ENCODE peak calls at places on chromosomes 5 and 9, in four cellular contexts. One of them, this sample, is unnamed.

GRCh38 chr5:127858116-127858784 is 155.1 kb downstream of the CCDC192 start:
- DNase-seq in CD8-positive, alpha-beta memory T cell: no peak
- DNase-seq in SJCRH30: no peak
- DNase-seq in astrocyte of the cerebellum: no peak
- DNase-seq in this sample: no peak

GRCh38 chr9:137487454-137488329 is 28.6 kb upstream of the NSMF start:
- DNase-seq in CD8-positive, alpha-beta memory T cell: no peak
- DNase-seq in SJCRH30: no peak
- DNase-seq in astrocyte of the cerebellum: no peak
- DNase-seq in this sample: no peak

GRCh38 chr5:171710451-171711024 is 75.1 kb upstream of the SMIM23 start:
- DNase-seq in CD8-positive, alpha-beta memory T cell: no peak
- DNase-seq in SJCRH30: no peak
- DNase-seq in astrocyte of the cerebellum: no peak
- DNase-seq in this sample: no peak

GRCh38 chr9:5263568-5264218 is 32.5 kb downstream of the INSL4 start:
- DNase-seq in CD8-positive, alpha-beta memory T cell: no peak
- DNase-seq in SJCRH30: no peak
- DNase-seq in astrocyte of the cerebellum: peak
- DNase-seq in this sample: no peak

GRCh38 chr9:72979405-72980100 is 26.7 kb upstream of the ALDH1A1 start:
- DNase-seq in CD8-positive, alpha-beta memory T cell: no peak
- DNase-seq in SJCRH30: no peak
- DNase-seq in astrocyte of the cerebellum: no peak
- DNase-seq in this sample: no peak

GRCh38 chr5:178078197-178078995 is 34.9 kb upstream of the N4BP3 start:
- DNase-seq in CD8-positive, alpha-beta memory T cell: no peak
- DNase-seq in SJCRH30: peak
- DNase-seq in astrocyte of the cerebellum: no peak
- DNase-seq in this sample: no peak

GRCh38 chr9:115378246-115378645 is 260.3 kb upstream of the TNC start:
- DNase-seq in CD8-positive, alpha-beta memory T cell: no peak
- DNase-seq in SJCRH30: no peak
- DNase-seq in astrocyte of the cerebellum: no peak
- DNase-seq in this sample: no peak

GRCh38 chr5:41542183-41542582 is 31.8 kb upstream of the PLCXD3 start:
- DNase-seq in CD8-positive, alpha-beta memory T cell: no peak
- DNase-seq in SJCRH30: no peak
- DNase-seq in astrocyte of the cerebellum: no peak
- DNase-seq in this sample: no peak

GRCh38 chr9:112037281-112038016 is 137.6 kb downstream of the SUSD1 start:
- DNase-seq in CD8-positive, alpha-beta memory T cell: peak
- DNase-seq in SJCRH30: peak
- DNase-seq in astrocyte of the cerebellum: no peak
- DNase-seq in this sample: peak

GRCh38 chr9:128027166-128027539 is 40.0 kb downstream of the NAIF1 start:
- DNase-seq in CD8-positive, alpha-beta memory T cell: peak
- DNase-seq in SJCRH30: no peak
- DNase-seq in astrocyte of the cerebellum: no peak
- DNase-seq in this sample: no peak

GRCh38 chr9:137762414-137763061 is 115.0 kb upstream of the CACNA1B start:
- DNase-seq in CD8-positive, alpha-beta memory T cell: no peak
- DNase-seq in SJCRH30: no peak
- DNase-seq in astrocyte of the cerebellum: no peak
- DNase-seq in this sample: peak

GRCh38 chr9:128901379-128901778 is 19.4 kb upstream of the PHYHD1 start:
- DNase-seq in CD8-positive, alpha-beta memory T cell: no peak
- DNase-seq in SJCRH30: no peak
- DNase-seq in astrocyte of the cerebellum: no peak
- DNase-seq in this sample: no peak

GRCh38 chr5:54651482-54652076 is 134.0 kb downstream of the SNX18 start:
- DNase-seq in CD8-positive, alpha-beta memory T cell: no peak
- DNase-seq in SJCRH30: no peak
- DNase-seq in astrocyte of the cerebellum: no peak
- DNase-seq in this sample: no peak

GRCh38 chr5:32545102-32545847 is 40.1 kb upstream of the SUB1 start:
- DNase-seq in CD8-positive, alpha-beta memory T cell: no peak
- DNase-seq in SJCRH30: no peak
- DNase-seq in astrocyte of the cerebellum: no peak
- DNase-seq in this sample: no peak

GRCh38 chr9:69801994-69802393 is 18.6 kb upstream of the CFAP95 start:
- DNase-seq in CD8-positive, alpha-beta memory T cell: no peak
- DNase-seq in SJCRH30: peak
- DNase-seq in astrocyte of the cerebellum: no peak
- DNase-seq in this sample: no peak

GRCh38 chr5:143882520-143882919 is 70.6 kb downstream of the HMHB1 start:
- DNase-seq in CD8-positive, alpha-beta memory T cell: no peak
- DNase-seq in SJCRH30: no peak
- DNase-seq in astrocyte of the cerebellum: no peak
- DNase-seq in this sample: no peak

GRCh38 chr9:112218908-112219307 is 43.8 kb upstream of the SUSD1 start:
- DNase-seq in CD8-positive, alpha-beta memory T cell: no peak
- DNase-seq in SJCRH30: no peak
- DNase-seq in astrocyte of the cerebellum: no peak
- DNase-seq in this sample: no peak

GRCh38 chr9:3189113-3189861 is 336.5 kb downstream of the RFX3 start:
- DNase-seq in CD8-positive, alpha-beta memory T cell: no peak
- DNase-seq in SJCRH30: no peak
- DNase-seq in astrocyte of the cerebellum: no peak
- DNase-seq in this sample: no peak

GRCh38 chr5:179344301-179345178 is 721 bp downstream of the ADAMTS2 start:
- DNase-seq in CD8-positive, alpha-beta memory T cell: no peak
- DNase-seq in SJCRH30: no peak
- DNase-seq in astrocyte of the cerebellum: no peak
- DNase-seq in this sample: no peak

GRCh38 chr9:72930828-72931227 is 22.0 kb downstream of the ALDH1A1 start:
- DNase-seq in CD8-positive, alpha-beta memory T cell: no peak
- DNase-seq in SJCRH30: no peak
- DNase-seq in astrocyte of the cerebellum: no peak
- DNase-seq in this sample: no peak

GRCh38 chr5:13987843-13988464 is 43.5 kb upstream of the DNAH5 start:
- DNase-seq in CD8-positive, alpha-beta memory T cell: no peak
- DNase-seq in SJCRH30: peak
- DNase-seq in astrocyte of the cerebellum: peak
- DNase-seq in this sample: no peak

GRCh38 chr9:120319452-120319851 is 260.5 kb downstream of the CDK5RAP2 start:
- DNase-seq in CD8-positive, alpha-beta memory T cell: no peak
- DNase-seq in SJCRH30: no peak
- DNase-seq in astrocyte of the cerebellum: no peak
- DNase-seq in this sample: no peak

GRCh38 chr9:124502711-124503702 is 4.2 kb downstream of the NR5A1 start:
- DNase-seq in CD8-positive, alpha-beta memory T cell: no peak
- DNase-seq in SJCRH30: no peak
- DNase-seq in astrocyte of the cerebellum: no peak
- DNase-seq in this sample: no peak

GRCh38 chr5:368162-369084 is 46.9 kb downstream of the AHRR start:
- DNase-seq in CD8-positive, alpha-beta memory T cell: no peak
- DNase-seq in SJCRH30: no peak
- DNase-seq in astrocyte of the cerebellum: no peak
- DNase-seq in this sample: peak

GRCh38 chr9:85202596-85202995 is 533.1 kb downstream of the NTRK2 start:
- DNase-seq in CD8-positive, alpha-beta memory T cell: no peak
- DNase-seq in SJCRH30: no peak
- DNase-seq in astrocyte of the cerebellum: no peak
- DNase-seq in this sample: no peak

GRCh38 chr5:134174841-134175839 is 1.6 kb downstream of the SKP1 start:
- DNase-seq in CD8-positive, alpha-beta memory T cell: no peak
- DNase-seq in SJCRH30: peak
- DNase-seq in astrocyte of the cerebellum: no peak
- DNase-seq in this sample: no peak

GRCh38 chr5:124996023-124996763 is 249.8 kb upstream of the ZNF608 start:
- DNase-seq in CD8-positive, alpha-beta memory T cell: no peak
- DNase-seq in SJCRH30: no peak
- DNase-seq in astrocyte of the cerebellum: peak
- DNase-seq in this sample: no peak

GRCh38 chr9:132032584-132032945 is 47.1 kb downstream of the MED27 start:
- DNase-seq in CD8-positive, alpha-beta memory T cell: no peak
- DNase-seq in SJCRH30: no peak
- DNase-seq in astrocyte of the cerebellum: no peak
- DNase-seq in this sample: no peak

GRCh38 chr9:132031869-132032583 is 47.6 kb downstream of the MED27 start:
- DNase-seq in CD8-positive, alpha-beta memory T cell: no peak
- DNase-seq in SJCRH30: no peak
- DNase-seq in astrocyte of the cerebellum: no peak
- DNase-seq in this sample: no peak

GRCh38 chr9:132030626-132031325 is 48.9 kb downstream of the MED27 start:
- DNase-seq in CD8-positive, alpha-beta memory T cell: no peak
- DNase-seq in SJCRH30: no peak
- DNase-seq in astrocyte of the cerebellum: no peak
- DNase-seq in this sample: no peak

GRCh38 chr9:132027752-132028666 is 51.7 kb downstream of the MED27 start:
- DNase-seq in CD8-positive, alpha-beta memory T cell: no peak
- DNase-seq in SJCRH30: no peak
- DNase-seq in astrocyte of the cerebellum: no peak
- DNase-seq in this sample: no peak

DNA sequence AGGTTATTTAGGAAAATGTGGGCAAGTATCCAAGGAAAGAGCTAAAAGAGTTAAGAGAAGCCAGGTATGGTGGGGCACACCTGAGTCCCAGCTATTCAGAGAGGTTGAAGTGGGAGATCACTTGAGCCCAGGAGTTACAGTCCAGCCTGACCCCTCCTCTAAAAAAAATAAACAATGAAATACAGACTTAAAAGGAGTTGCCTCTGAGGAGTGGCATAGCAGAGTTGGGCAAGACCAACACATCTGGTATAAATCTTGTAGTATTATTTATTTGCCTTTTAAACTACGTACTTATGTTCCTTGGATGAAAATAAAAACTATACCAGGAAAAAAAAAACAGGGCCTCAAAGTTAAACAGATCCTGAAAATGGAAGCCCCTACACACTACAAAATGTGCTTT is 48.2 kb downstream of the MED27 start:
- DNase-seq in CD8-positive, alpha-beta memory T cell: no peak
- DNase-seq in SJCRH30: no peak
- DNase-seq in astrocyte of the cerebellum: no peak
- DNase-seq in this sample: no peak
- H3K4me3 ChIP-seq in CD8-positive, alpha-beta memory T cell: no peak
- H3K4me3 ChIP-seq in SJCRH30: no peak
- H3K4me3 ChIP-seq in astrocyte of the cerebellum: no peak
- H3K4me3 ChIP-seq in this sample: no peak

GRCh38 chr5:6634327-6634713 is 1.1 kb downstream of the SRD5A1 start:
- DNase-seq in CD8-positive, alpha-beta memory T cell: no peak
- DNase-seq in SJCRH30: peak
- DNase-seq in astrocyte of the cerebellum: no peak
- DNase-seq in this sample: no peak
- H3K4me3 ChIP-seq in CD8-positive, alpha-beta memory T cell: no peak
- H3K4me3 ChIP-seq in SJCRH30: peak
- H3K4me3 ChIP-seq in astrocyte of the cerebellum: peak
- H3K4me3 ChIP-seq in this sample: peak

DNA sequence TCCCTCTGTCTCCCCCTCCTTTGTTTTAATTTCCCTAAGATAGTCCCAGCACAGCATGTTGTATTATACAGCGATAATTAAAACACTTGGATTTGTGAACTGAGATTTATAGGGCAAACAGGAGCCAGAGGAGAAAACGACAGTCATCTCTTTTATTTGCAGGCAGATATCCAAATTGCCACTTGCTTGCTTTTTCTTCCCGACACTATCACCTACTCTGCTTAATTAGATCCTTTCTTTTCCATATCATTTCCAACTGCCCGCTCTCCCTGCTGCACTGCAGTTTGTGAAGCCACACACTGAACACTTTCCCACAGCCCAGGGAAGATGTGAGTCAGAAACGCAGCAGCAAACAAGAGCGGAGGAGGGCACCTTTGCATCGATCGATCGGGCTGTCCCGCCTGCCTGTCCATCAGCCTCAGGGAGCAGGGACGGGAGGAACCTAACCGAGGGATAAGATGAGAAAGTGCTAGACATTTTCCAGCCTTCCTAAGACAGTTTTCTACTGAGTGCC is 35.8 kb upstream of the SPRY4 start:
- DNase-seq in CD8-positive, alpha-beta memory T cell: no peak
- DNase-seq in SJCRH30: no peak
- DNase-seq in astrocyte of the cerebellum: peak
- DNase-seq in this sample: peak
- H3K4me3 ChIP-seq in CD8-positive, alpha-beta memory T cell: no peak
- H3K4me3 ChIP-seq in SJCRH30: no peak
- H3K4me3 ChIP-seq in astrocyte of the cerebellum: no peak
- H3K4me3 ChIP-seq in this sample: no peak

DNA sequence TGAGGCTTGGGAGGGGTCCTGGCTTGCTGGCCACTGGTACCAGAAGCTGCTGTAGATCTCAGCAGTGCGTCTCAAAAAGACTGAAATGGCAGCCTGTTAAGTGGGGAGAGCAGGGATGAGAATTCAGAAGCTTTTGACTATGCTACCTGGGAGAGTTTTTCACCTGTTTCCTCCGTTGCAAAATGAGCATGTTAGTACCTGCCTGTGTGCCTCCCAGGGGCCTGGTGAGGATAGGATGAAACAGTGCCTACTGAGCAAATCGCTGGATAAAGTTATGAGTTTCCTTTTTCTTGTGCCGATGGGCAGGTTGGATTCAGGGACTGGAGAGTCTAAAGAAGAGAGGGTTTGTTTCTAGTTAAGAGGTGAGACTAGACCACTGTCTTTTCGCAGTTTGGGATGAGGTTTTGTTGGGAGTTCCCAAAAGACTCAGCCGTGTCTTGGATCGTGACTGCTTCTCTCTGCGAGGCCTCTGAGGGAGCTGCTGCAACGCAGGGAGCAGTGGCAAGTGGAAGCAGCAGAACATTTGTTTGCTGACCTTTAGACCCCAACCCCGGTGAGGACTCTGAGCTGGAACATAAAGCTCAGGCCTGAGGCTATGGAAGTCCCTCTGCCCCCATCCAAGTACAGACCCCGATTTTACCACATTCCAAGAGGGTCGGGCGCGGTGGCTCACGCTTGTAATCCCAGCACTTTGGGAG is 1.4 kb downstream of the RALGPS1 start:
- DNase-seq in CD8-positive, alpha-beta memory T cell: no peak
- DNase-seq in SJCRH30: no peak
- DNase-seq in astrocyte of the cerebellum: no peak
- DNase-seq in this sample: no peak
- H3K4me3 ChIP-seq in CD8-positive, alpha-beta memory T cell: no peak
- H3K4me3 ChIP-seq in SJCRH30: no peak
- H3K4me3 ChIP-seq in astrocyte of the cerebellum: no peak
- H3K4me3 ChIP-seq in this sample: no peak

DNA sequence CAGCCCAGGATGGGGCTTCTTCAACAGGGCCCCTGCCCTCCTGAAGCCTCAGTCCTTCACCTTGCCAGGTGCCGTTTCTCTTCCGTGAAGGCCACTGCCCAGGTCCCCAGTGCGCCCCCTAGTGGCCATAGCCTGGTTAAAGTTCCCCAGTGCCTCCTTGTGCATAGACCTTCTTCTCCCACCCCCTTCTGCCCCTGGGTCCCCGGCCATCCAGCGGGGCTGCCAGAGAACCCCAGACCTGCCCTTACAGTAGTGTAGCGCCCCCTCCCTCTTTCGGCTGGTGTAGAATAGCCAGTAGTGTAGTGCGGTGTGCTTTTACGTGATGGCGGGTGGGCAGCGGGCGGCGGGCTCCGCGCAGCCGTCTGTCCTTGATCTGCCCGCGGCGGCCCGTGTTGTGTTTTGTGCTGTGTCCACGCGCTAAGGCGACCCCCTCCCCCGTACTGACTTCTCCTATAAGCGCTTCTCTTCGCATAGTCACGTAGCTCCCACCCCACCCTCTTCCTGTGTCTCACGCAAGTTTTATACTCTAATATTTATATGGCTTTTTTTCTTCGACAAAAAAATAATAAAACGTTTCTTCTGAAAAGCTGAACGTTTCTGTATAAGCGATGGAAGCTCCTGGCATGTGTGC is 23.6 kb downstream of the PCDHGC5 start:
- DNase-seq in CD8-positive, alpha-beta memory T cell: peak
- DNase-seq in SJCRH30: peak
- DNase-seq in astrocyte of the cerebellum: no peak
- DNase-seq in this sample: no peak
- H3K4me3 ChIP-seq in CD8-positive, alpha-beta memory T cell: peak
- H3K4me3 ChIP-seq in SJCRH30: peak
- H3K4me3 ChIP-seq in astrocyte of the cerebellum: peak
- H3K4me3 ChIP-seq in this sample: peak